ENCODE peak calls at places on chromosomes 13 and 19, in nine cellular contexts. One of them, this sample, is unnamed.
A peak's percentile ranks its signal among the peaks of the same experiment; 100 is the strongest.

GRCh38 chr13:93066187-93066586 is 160.4 kb upstream of the GPC6 start:
- DNase-seq in cardiac muscle cell: peak; percentile 89
- DNase-seq in GM12865: no peak
- DNase-seq in spleen: no peak
- DNase-seq in bronchial epithelial cell: peak; percentile 26
- DNase-seq in GM23338: no peak
- DNase-seq in astrocyte of the spinal cord: peak; percentile 80
- DNase-seq in hepatocyte: peak; percentile 16
- DNase-seq in tibial nerve: no peak
- DNase-seq in this sample: peak; percentile 87

GRCh38 chr13:24564881-24565280 is 52.3 kb upstream of the PARP4 start:
- DNase-seq in cardiac muscle cell: no peak
- DNase-seq in GM12865: peak; percentile 28
- DNase-seq in spleen: no peak
- DNase-seq in bronchial epithelial cell: no peak
- DNase-seq in GM23338: no peak
- DNase-seq in astrocyte of the spinal cord: no peak
- DNase-seq in hepatocyte: no peak
- DNase-seq in tibial nerve: no peak
- DNase-seq in this sample: no peak

GRCh38 chr13:24929196-24929595 is 165.2 kb downstream of the RNF17 start:
- DNase-seq in cardiac muscle cell: no peak
- DNase-seq in GM12865: no peak
- DNase-seq in spleen: no peak
- DNase-seq in bronchial epithelial cell: no peak
- DNase-seq in GM23338: no peak
- DNase-seq in astrocyte of the spinal cord: no peak
- DNase-seq in hepatocyte: no peak
- DNase-seq in tibial nerve: no peak
- DNase-seq in this sample: no peak

GRCh38 chr13:78193853-78194252 is 275.2 kb upstream of the EDNRB start:
- DNase-seq in cardiac muscle cell: no peak
- DNase-seq in GM12865: peak; percentile 39
- DNase-seq in spleen: no peak
- DNase-seq in bronchial epithelial cell: peak; percentile 45
- DNase-seq in GM23338: no peak
- DNase-seq in astrocyte of the spinal cord: no peak
- DNase-seq in hepatocyte: no peak
- DNase-seq in tibial nerve: no peak
- DNase-seq in this sample: no peak

GRCh38 chr13:21071015-21071414 is 9.6 kb upstream of the LATS2 start:
- DNase-seq in cardiac muscle cell: no peak
- DNase-seq in GM12865: no peak
- DNase-seq in spleen: no peak
- DNase-seq in bronchial epithelial cell: no peak
- DNase-seq in GM23338: no peak
- DNase-seq in astrocyte of the spinal cord: no peak
- DNase-seq in hepatocyte: no peak
- DNase-seq in tibial nerve: no peak
- DNase-seq in this sample: no peak

GRCh38 chr13:24074687-24075086 is 85.8 kb upstream of the SPATA13 start:
- DNase-seq in cardiac muscle cell: no peak
- DNase-seq in GM12865: no peak
- DNase-seq in spleen: no peak
- DNase-seq in bronchial epithelial cell: peak; percentile 15
- DNase-seq in GM23338: no peak
- DNase-seq in astrocyte of the spinal cord: no peak
- DNase-seq in hepatocyte: no peak
- DNase-seq in tibial nerve: no peak
- DNase-seq in this sample: peak; percentile 39

GRCh38 chr19:6501740-6502648 is at the start of gene TUBB4A:
- DNase-seq in cardiac muscle cell: no peak
- DNase-seq in GM12865: peak; percentile 38
- DNase-seq in spleen: peak; percentile 86
- DNase-seq in bronchial epithelial cell: no peak
- DNase-seq in GM23338: peak; percentile 62
- DNase-seq in astrocyte of the spinal cord: no peak
- DNase-seq in hepatocyte: peak; percentile 32
- DNase-seq in tibial nerve: no peak
- DNase-seq in this sample: no peak

GRCh38 chr13:84500016-84500415 is 617.7 kb upstream of the SLITRK1 start:
- DNase-seq in cardiac muscle cell: no peak
- DNase-seq in GM12865: no peak
- DNase-seq in spleen: no peak
- DNase-seq in bronchial epithelial cell: no peak
- DNase-seq in GM23338: no peak
- DNase-seq in astrocyte of the spinal cord: no peak
- DNase-seq in hepatocyte: no peak
- DNase-seq in tibial nerve: no peak
- DNase-seq in this sample: peak; percentile 9

GRCh38 chr19:52690395-52691214 is 44.2 kb downstream of the ZNF611 start:
- DNase-seq in cardiac muscle cell: peak; percentile 96
- DNase-seq in GM12865: peak; percentile 92
- DNase-seq in spleen: peak; percentile 98
- DNase-seq in bronchial epithelial cell: peak; percentile 85
- DNase-seq in GM23338: peak; percentile 96
- DNase-seq in astrocyte of the spinal cord: peak; percentile 96
- DNase-seq in hepatocyte: peak; percentile 96
- DNase-seq in tibial nerve: peak; percentile 90
- DNase-seq in this sample: peak; percentile 94

GRCh38 chr13:98910501-98910951 is 67.3 kb downstream of the DOCK9 start:
- DNase-seq in cardiac muscle cell: peak; percentile 74
- DNase-seq in GM12865: peak; percentile 10
- DNase-seq in spleen: no peak
- DNase-seq in bronchial epithelial cell: peak; percentile 94
- DNase-seq in GM23338: no peak
- DNase-seq in astrocyte of the spinal cord: peak; percentile 56
- DNase-seq in hepatocyte: no peak
- DNase-seq in tibial nerve: no peak
- DNase-seq in this sample: peak; percentile 90

GRCh38 chr19:7492142-7493055 is 3.6 kb upstream of the PEX11G start:
- DNase-seq in cardiac muscle cell: peak; percentile 78
- DNase-seq in GM12865: no peak
- DNase-seq in spleen: no peak
- DNase-seq in bronchial epithelial cell: peak; percentile 85
- DNase-seq in GM23338: no peak
- DNase-seq in astrocyte of the spinal cord: no peak
- DNase-seq in hepatocyte: no peak
- DNase-seq in tibial nerve: no peak
- DNase-seq in this sample: peak; percentile 82

GRCh38 chr19:8308891-8309291 is 733 bp upstream of the CD320 start:
- DNase-seq in cardiac muscle cell: no peak
- DNase-seq in GM12865: no peak
- DNase-seq in spleen: peak; percentile 56
- DNase-seq in bronchial epithelial cell: no peak
- DNase-seq in GM23338: no peak
- DNase-seq in astrocyte of the spinal cord: no peak
- DNase-seq in hepatocyte: no peak
- DNase-seq in tibial nerve: peak; percentile 9
- DNase-seq in this sample: no peak

GRCh38 chr13:45331981-45332830 is 8.8 kb downstream of the TPT1 start:
- DNase-seq in cardiac muscle cell: peak; percentile 95
- DNase-seq in GM12865: no peak
- DNase-seq in spleen: no peak
- DNase-seq in bronchial epithelial cell: peak; percentile 85
- DNase-seq in GM23338: no peak
- DNase-seq in astrocyte of the spinal cord: peak; percentile 88
- DNase-seq in hepatocyte: no peak
- DNase-seq in tibial nerve: no peak
- DNase-seq in this sample: peak; percentile 99

GRCh38 chr13:18951412-18951811 is 230.2 kb downstream of the TUBA3C start:
- DNase-seq in cardiac muscle cell: no peak
- DNase-seq in GM12865: no peak
- DNase-seq in spleen: peak; percentile 65
- DNase-seq in bronchial epithelial cell: no peak
- DNase-seq in GM23338: no peak
- DNase-seq in astrocyte of the spinal cord: no peak
- DNase-seq in hepatocyte: no peak
- DNase-seq in tibial nerve: no peak
- DNase-seq in this sample: no peak

GRCh38 chr19:10283301-10283733 is 3.4 kb upstream of the ICAM4 start:
- DNase-seq in cardiac muscle cell: no peak
- DNase-seq in GM12865: no peak
- DNase-seq in spleen: no peak
- DNase-seq in bronchial epithelial cell: peak; percentile 35
- DNase-seq in GM23338: no peak
- DNase-seq in astrocyte of the spinal cord: no peak
- DNase-seq in hepatocyte: peak; percentile 14
- DNase-seq in tibial nerve: no peak
- DNase-seq in this sample: no peak

GRCh38 chr19:30653646-30654386 is 281.6 kb downstream of the ZNF536 start:
- DNase-seq in cardiac muscle cell: no peak
- DNase-seq in GM12865: no peak
- DNase-seq in spleen: no peak
- DNase-seq in bronchial epithelial cell: no peak
- DNase-seq in GM23338: no peak
- DNase-seq in astrocyte of the spinal cord: no peak
- DNase-seq in hepatocyte: no peak
- DNase-seq in tibial nerve: no peak
- DNase-seq in this sample: no peak

GRCh38 chr19:12913871-12914690 is 5.0 kb downstream of the SYCE2 start:
- DNase-seq in cardiac muscle cell: peak; percentile 75
- DNase-seq in GM12865: no peak
- DNase-seq in spleen: peak; percentile 84
- DNase-seq in bronchial epithelial cell: no peak
- DNase-seq in GM23338: no peak
- DNase-seq in astrocyte of the spinal cord: no peak
- DNase-seq in hepatocyte: no peak
- DNase-seq in tibial nerve: no peak
- DNase-seq in this sample: peak; percentile 62

GRCh38 chr13:109743706-109744453 is 42.5 kb downstream of the IRS2 start:
- DNase-seq in cardiac muscle cell: peak; percentile 84
- DNase-seq in GM12865: peak; percentile 3
- DNase-seq in spleen: no peak
- DNase-seq in bronchial epithelial cell: peak; percentile 92
- DNase-seq in GM23338: no peak
- DNase-seq in astrocyte of the spinal cord: peak; percentile 67
- DNase-seq in hepatocyte: peak; percentile 49
- DNase-seq in tibial nerve: no peak
- DNase-seq in this sample: peak; percentile 78
- TF ChIP-seq CTCF in cardiac muscle cell: peak; percentile 19
- TF ChIP-seq CTCF in GM12865: no peak
- TF ChIP-seq CTCF in spleen: no peak
- TF ChIP-seq CTCF in bronchial epithelial cell: no peak
- TF ChIP-seq CTCF in GM23338: no peak
- TF ChIP-seq CTCF in astrocyte of the spinal cord: no peak
- TF ChIP-seq CTCF in hepatocyte: peak; percentile 14
- TF ChIP-seq CTCF in tibial nerve: no peak
- TF ChIP-seq CTCF in this sample: peak; percentile 5

DNA sequence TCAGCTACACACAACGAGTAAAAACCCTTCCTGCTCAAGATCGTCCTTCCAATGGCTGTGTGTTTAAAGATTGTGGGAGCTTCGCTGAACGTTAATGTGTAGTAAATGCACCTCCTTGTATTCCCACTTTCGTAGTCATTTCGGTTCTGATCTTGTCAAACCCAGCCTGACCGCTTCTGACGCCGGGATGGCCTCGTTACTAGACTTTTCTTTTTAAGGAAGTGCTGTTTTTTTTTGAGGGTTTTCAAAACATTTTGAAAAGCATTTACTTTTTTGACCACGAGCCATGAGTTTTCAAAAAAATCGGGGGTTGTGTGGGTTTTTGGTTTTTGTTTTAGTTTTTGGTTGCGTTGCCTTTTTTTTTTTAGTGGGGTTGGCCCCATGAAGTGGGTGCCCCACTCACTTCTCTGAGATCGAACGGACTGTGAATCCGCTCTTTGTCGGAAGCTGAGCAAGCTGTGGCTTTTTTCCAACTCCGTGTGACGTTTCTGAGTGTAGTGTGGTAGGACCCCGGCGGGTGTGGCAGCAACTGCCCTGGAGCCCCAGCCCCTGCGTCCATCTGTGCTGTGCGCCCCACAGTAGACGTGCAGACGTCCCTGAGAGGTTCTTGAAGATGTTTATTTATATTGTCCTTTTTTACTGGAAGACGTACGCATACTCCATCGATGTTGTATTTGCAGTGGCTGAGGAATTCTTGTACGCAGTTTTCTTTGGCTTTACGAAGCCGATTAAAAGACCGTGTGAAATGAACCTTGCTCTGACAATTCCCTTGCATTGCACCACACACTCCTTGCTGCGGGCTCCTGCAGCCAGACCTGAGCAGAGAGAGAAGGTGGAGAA is 2.7 kb upstream of the FAM174C start:
- DNase-seq in cardiac muscle cell: no peak
- DNase-seq in GM12865: no peak
- DNase-seq in spleen: no peak
- DNase-seq in bronchial epithelial cell: no peak
- DNase-seq in GM23338: no peak
- DNase-seq in astrocyte of the spinal cord: no peak
- DNase-seq in hepatocyte: no peak
- DNase-seq in tibial nerve: no peak
- DNase-seq in this sample: no peak
- H3K4me3 ChIP-seq in cardiac muscle cell: no peak overlapping the region
- H3K4me3 ChIP-seq in GM12865: no peak overlapping the region
- H3K4me3 ChIP-seq in spleen: no peak overlapping the region
- H3K4me3 ChIP-seq in bronchial epithelial cell: no peak overlapping the region
- H3K4me3 ChIP-seq in GM23338: no peak overlapping the region
- H3K4me3 ChIP-seq in astrocyte of the spinal cord: no peak overlapping the region
- H3K4me3 ChIP-seq in hepatocyte: no peak overlapping the region
- H3K4me3 ChIP-seq in tibial nerve: no peak overlapping the region
- H3K4me3 ChIP-seq in this sample: no peak overlapping the region

GRCh38 chr19:34676697-34677385 is at the start of gene SCGB2B2:
- DNase-seq in cardiac muscle cell: no peak
- DNase-seq in GM12865: peak; percentile 80
- DNase-seq in spleen: peak; percentile 82
- DNase-seq in bronchial epithelial cell: no peak
- DNase-seq in GM23338: peak; percentile 68
- DNase-seq in astrocyte of the spinal cord: no peak
- DNase-seq in hepatocyte: no peak
- DNase-seq in tibial nerve: peak; percentile 65
- DNase-seq in this sample: no peak
- TF ChIP-seq CTCF in cardiac muscle cell: peak; percentile 14
- TF ChIP-seq CTCF in GM12865: peak; percentile 26
- TF ChIP-seq CTCF in spleen: peak; percentile 27
- TF ChIP-seq CTCF in bronchial epithelial cell: peak; percentile 16
- TF ChIP-seq CTCF in GM23338: no peak
- TF ChIP-seq CTCF in astrocyte of the spinal cord: peak; percentile 37
- TF ChIP-seq CTCF in hepatocyte: no peak
- TF ChIP-seq CTCF in tibial nerve: peak; percentile 11
- TF ChIP-seq CTCF in this sample: no peak

DNA sequence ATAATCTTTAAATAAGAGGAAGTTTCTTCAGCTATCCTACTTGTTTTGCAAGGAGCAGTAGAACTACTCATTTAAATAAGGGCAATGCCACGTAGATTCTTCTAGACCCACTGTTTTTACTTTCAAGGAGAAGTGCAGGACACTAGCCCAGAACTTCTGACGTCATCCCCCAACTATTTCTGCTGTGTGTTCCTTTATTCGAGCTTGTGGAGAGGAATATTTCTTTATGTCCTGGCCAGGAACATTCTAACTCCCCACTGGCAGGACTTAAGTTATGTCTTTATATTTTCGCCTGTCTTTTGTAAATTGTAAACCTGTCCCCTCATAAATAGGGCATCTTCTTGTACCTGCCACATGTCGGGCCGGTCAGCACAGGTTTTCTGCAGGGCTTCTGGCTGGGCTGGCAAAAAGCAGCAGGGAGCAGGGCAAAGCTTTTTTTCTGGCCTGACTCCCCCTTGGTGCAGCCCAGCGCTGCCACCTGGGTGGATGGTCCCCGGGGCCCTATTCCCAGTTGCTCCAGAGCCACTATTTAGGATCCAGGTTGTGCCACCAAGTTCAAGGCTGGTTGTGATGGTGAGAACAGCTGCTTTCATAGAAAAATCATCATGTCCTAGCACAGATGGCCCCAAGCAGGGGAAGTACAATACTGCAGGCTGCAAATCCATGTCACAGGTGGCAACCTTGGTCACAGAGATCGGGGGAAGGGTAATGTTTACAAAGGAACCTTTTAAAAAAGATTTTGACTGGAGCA is 1.8 kb downstream of the MBNL2 start:
- DNase-seq in cardiac muscle cell: peak; percentile 95
- DNase-seq in GM12865: peak; percentile 37
- DNase-seq in spleen: peak; percentile 80
- DNase-seq in bronchial epithelial cell: peak; percentile 83
- DNase-seq in GM23338: peak; percentile 67
- DNase-seq in astrocyte of the spinal cord: peak; percentile 96
- DNase-seq in hepatocyte: peak; percentile 85
- DNase-seq in tibial nerve: no peak
- DNase-seq in this sample: peak; percentile 96
- H3K4me3 ChIP-seq in cardiac muscle cell: peak overlapping the region; percentile 87
- H3K4me3 ChIP-seq in GM12865: peak overlapping the region; percentile 95
- H3K4me3 ChIP-seq in spleen: peak overlapping the region; percentile 44
- H3K4me3 ChIP-seq in bronchial epithelial cell: peak overlapping the region; percentile 51
- H3K4me3 ChIP-seq in GM23338: peak overlapping the region; percentile 48
- H3K4me3 ChIP-seq in astrocyte of the spinal cord: peak overlapping the region; percentile 58
- H3K4me3 ChIP-seq in hepatocyte: peak overlapping the region; percentile 41
- H3K4me3 ChIP-seq in tibial nerve: peak overlapping the region; percentile 66
- H3K4me3 ChIP-seq in this sample: peak overlapping the region; percentile 65

This sample was measured in fibroblast of pulmonary artery.